ENCODE peak calls at places on chromosomes 6 and 20, in four cellular contexts. G is astrocyte; U is stomach; C is CD8-positive, alpha-beta memory T cell. B is an unnamed sample.

GRCh38 chr6:70686548-70687133 is 19.0 kb downstream of the SMAP1 start:
- DNase-seq in G (no peak), U (no peak), C (no peak), B (no peak)

GRCh38 chr6:116840091-116840490 is 11.2 kb upstream of the GPRC6A start:
- DNase-seq in G (peak; percentile 66), U (no peak), C (no peak), B (no peak)

GRCh38 chr6:135644394-135644793 is 146.9 kb upstream of the AHI1 start:
- DNase-seq in G (no peak), U (no peak), C (no peak), B (no peak)

GRCh38 chr6:87139236-87139635 is 16.1 kb upstream of the ZNF292 start:
- DNase-seq in G (peak; percentile 24), U (no peak), C (no peak), B (no peak)

GRCh38 chr6:14441371-14441781 is 323.8 kb downstream of the CD83 start:
- DNase-seq in G (no peak), U (no peak), C (no peak), B (no peak)

GRCh38 chr6:1379026-1379809 is 10.2 kb upstream of the FOXF2 start:
- DNase-seq in G (no peak), U (no peak), C (no peak), B (peak; percentile 84)

GRCh38 chr20:62907377-62908317 is 18.7 kb downstream of the DIDO1 start:
- DNase-seq in G (no peak), U (no peak), C (no peak), B (no peak)

GRCh38 chr6:21748343-21749063 is 155.0 kb downstream of the SOX4 start:
- DNase-seq in G (peak; percentile 78), U (no peak), C (no peak), B (no peak)

GRCh38 chr6:75850026-75850385 is 101.0 kb downstream of the MYO6 start:
- DNase-seq in G (no peak), U (no peak), C (no peak), B (no peak)

GRCh38 chr6:14037402-14038277 is 79.9 kb upstream of the CD83 start:
- DNase-seq in G (peak; percentile 79), U (no peak), C (no peak), B (no peak)

GRCh38 chr20:36219671-36220220 is 16.5 kb upstream of the AAR2 start:
- DNase-seq in G (no peak), U (no peak), C (no peak), B (no peak)

GRCh38 chr6:148200302-148200701 is 142.3 kb upstream of the SASH1 start:
- DNase-seq in G (no peak), U (peak; percentile 68), C (no peak), B (no peak)

GRCh38 chr20:21575981-21576740 is 62.3 kb upstream of the NKX2-2 start:
- DNase-seq in G (no peak), U (no peak), C (no peak), B (no peak)

GRCh38 chr6:160455484-160456213 is 107.5 kb downstream of the SLC22A3 start:
- DNase-seq in G (peak; percentile 25), U (peak; percentile 68), C (peak; percentile 48), B (peak; percentile 92)

GRCh38 chr6:128295670-128296069 is 224.7 kb downstream of the PTPRK start:
- DNase-seq in G (no peak), U (no peak), C (no peak), B (no peak)

GRCh38 chr6:142702501-142703460 is 242.2 kb downstream of the HIVEP2 start:
- DNase-seq in G (no peak), U (no peak), C (no peak), B (peak; percentile 70)

GRCh38 chr6:57303931-57304681 is 13.3 kb upstream of the PRIM2 start:
- DNase-seq in G (peak; percentile 49), U (no peak), C (no peak), B (no peak)

GRCh38 chr6:142810952-142811514 is 133.9 kb downstream of the HIVEP2 start:
- DNase-seq in G (peak; percentile 18), U (no peak), C (no peak), B (no peak)

GRCh38 chr20:9838378-9839295 is at the start of gene PAK5:
- DNase-seq in G (peak; percentile 53), U (peak; percentile 79), C (no peak), B (no peak)

GRCh38 chr6:85465762-85466161 is 15.9 kb downstream of the NT5E start:
- DNase-seq in G (no peak), U (no peak), C (no peak), B (peak; percentile 37)

GRCh38 chr20:19074828-19075516 is 137.5 kb upstream of the SLC24A3 start:
- DNase-seq in G (no peak), U (no peak), C (no peak), B (peak; percentile 57)

GRCh38 chr6:116507324-116507723 is 4.1 kb upstream of the CALHM5 start:
- DNase-seq in G (no peak), U (no peak), C (no peak), B (no peak)

GRCh38 chr6:18477301-18477941 is 90.3 kb downstream of the RNF144B start:
- DNase-seq in G (peak; percentile 39), U (no peak), C (no peak), B (no peak)

GRCh38 chr20:37649635-37650244 is 44.1 kb upstream of the CTNNBL1 start:
- DNase-seq in G (no peak), U (no peak), C (no peak), B (no peak)

GRCh38 chr20:3931664-3932063 is 42.5 kb downstream of the PANK2 start:
- DNase-seq in G (peak; percentile 32), U (no peak), C (no peak), B (no peak)

GRCh38 chr6:87293526-87293925 is 28.9 kb upstream of the SMIM8 start:
- DNase-seq in G (no peak), U (no peak), C (no peak), B (no peak)

GRCh38 chr6:37092851-37093727 is 76.9 kb upstream of the PIM1 start:
- DNase-seq in G (peak; percentile 54), U (no peak), C (no peak), B (no peak)

GRCh38 chr6:56350857-56351256 is 103.5 kb upstream of the COL21A1 start:
- DNase-seq in G (no peak), U (no peak), C (no peak), B (no peak)

GRCh38 chr20:31566658-31567379 is 38.3 kb upstream of the ID1 start:
- DNase-seq in G (no peak), U (peak; percentile 63), C (no peak), B (no peak)

GRCh38 chr6:108948252-108948651 is 100.0 kb downstream of the ARMC2 start:
- DNase-seq in G (no peak), U (peak; percentile 50), C (no peak), B (peak; percentile 87)

GRCh38 chr6:33632603-33633039 is 11.5 kb downstream of the ITPR3 start:
- DNase-seq in G (no peak), U (peak; percentile 45), C (peak; percentile 38), B (no peak)

GRCh38 chr6:5063617-5064016 is 21.5 kb upstream of the PPP1R3G start:
- DNase-seq in G (no peak), U (no peak), C (no peak), B (no peak)

GRCh38 chr6:163354779-163355431 is 59.6 kb upstream of the QKI start:
- DNase-seq in G (peak; percentile 53), U (no peak), C (no peak), B (no peak)

GRCh38 chr6:163356743-163357142 is 57.8 kb upstream of the QKI start:
- DNase-seq in G (no peak), U (no peak), C (no peak), B (no peak)

GRCh38 chr6:163354085-163354484 is 60.4 kb upstream of the QKI start:
- DNase-seq in G (peak; percentile 73), U (no peak), C (no peak), B (no peak)

GRCh38 chr6:163356324-163356723 is 58.2 kb upstream of the QKI start:
- DNase-seq in G (peak; percentile 84), U (no peak), C (no peak), B (no peak)

GRCh38 chr6:163355471-163355991 is 59.0 kb upstream of the QKI start:
- DNase-seq in G (peak; percentile 81), U (no peak), C (no peak), B (no peak)
- H3K27ac ChIP-seq in G (peak overlapping the region; percentile 71), U (peak overlapping the region; percentile 34), C (no peak overlapping the region), B (peak overlapping the region; percentile 68)

GRCh38 chr6:7805088-7805756 is 79.3 kb downstream of the BMP6 start:
- DNase-seq in G (no peak), U (no peak), C (no peak), B (no peak)
- H3K4me1 ChIP-seq in G (no peaks in the 10 kb centered on the region), U (no peaks in the 10 kb centered on the region), C (no peaks in the 10 kb centered on the region), B (no peaks in the 10 kb centered on the region)

GRCh38 chr6:26329763-26330511 is 35.1 kb upstream of the BTN3A2 start:
- DNase-seq in G (peak; percentile 31), U (no peak), C (peak; percentile 23), B (no peak)
- H3K4me3 ChIP-seq in G (peak overlapping the region; percentile 81), U (no peak overlapping the region), C (no peak overlapping the region), B (no peak overlapping the region)

GRCh38 chr6:165649152-165649551 is 13.9 kb downstream of the PDE10A start:
- DNase-seq in G (no peak), U (no peak), C (no peak), B (peak; percentile 42)
- H3K27ac ChIP-seq in G (no peak overlapping the region), U (no peak overlapping the region), C (no peak overlapping the region), B (no peak overlapping the region)

GRCh38 chr20:46307139-46307998 is 929 bp downstream of the CDH22 start:
- DNase-seq in G (peak; percentile 4), U (peak; percentile 52), C (peak; percentile 65), B (no peak)
- H3K4me1 ChIP-seq in G (peaks cover 2% of the 10 kb centered on the region), U (peaks cover 45% of the 10 kb centered on the region), C (peaks cover 11% of the 10 kb centered on the region), B (peaks cover 26% of the 10 kb centered on the region)

DNA sequence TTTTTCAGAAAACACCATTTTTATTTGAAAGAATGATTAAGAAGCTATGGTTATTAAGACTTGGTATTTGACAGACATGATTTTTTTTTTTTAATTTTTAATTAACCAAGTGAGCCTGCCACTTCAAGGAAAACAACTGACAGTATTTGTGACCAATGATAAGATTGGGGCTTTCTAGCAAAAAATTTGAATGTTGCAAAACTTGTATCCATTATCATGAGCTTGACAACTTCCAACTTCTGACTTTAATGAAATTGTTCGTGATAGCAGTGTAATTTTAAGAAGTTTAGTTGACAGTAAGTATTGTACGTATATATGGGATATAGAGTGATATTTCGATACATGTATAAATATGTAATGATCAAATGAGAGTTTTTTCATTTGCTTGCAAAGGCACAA is 21.6 kb upstream of the POM121L2 start:
- DNase-seq in G (no peak), U (no peak), C (no peak), B (no peak)
- H3K4me3 ChIP-seq in G (peak overlapping the region; percentile 63), U (peak overlapping the region; percentile 21), C (no peak overlapping the region), B (no peak overlapping the region)

GRCh38 chr6:17280138-17280537 is 1.0 kb upstream of the RBM24 start:
- DNase-seq in G (no peak), U (no peak), C (no peak), B (no peak)
- H3K27ac ChIP-seq in G (peak overlapping the region; percentile 59), U (peak overlapping the region; percentile 66), C (no peak overlapping the region), B (peak overlapping the region; percentile 97)

GRCh38 chr6:139485742-139486475 is 111.5 kb upstream of the CITED2 start:
- DNase-seq in G (no peak), U (no peak), C (no peak), B (no peak)
- H3K4me1 ChIP-seq in G (no peaks in the 10 kb centered on the region), U (no peaks in the 10 kb centered on the region), C (peaks cover 7% of the 10 kb centered on the region), B (peaks cover 15% of the 10 kb centered on the region)

DNA sequence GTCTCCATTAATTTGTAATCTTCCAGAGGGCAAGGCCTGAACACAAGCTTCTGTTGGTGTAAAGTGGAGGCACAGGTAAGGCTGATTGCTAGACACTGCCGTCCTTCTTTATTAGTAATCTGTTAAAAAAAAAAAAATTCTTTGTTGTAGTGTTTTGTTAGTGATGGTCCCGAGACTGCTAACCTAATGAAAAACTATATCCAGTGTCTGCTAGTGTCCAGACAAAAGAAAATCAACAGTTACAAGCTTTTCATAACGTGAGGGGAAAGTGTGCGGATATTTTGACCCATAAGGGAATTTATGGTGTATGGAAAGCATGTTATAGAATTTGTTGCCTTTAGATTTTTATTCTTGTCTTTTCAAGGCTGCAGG is 4.2 kb upstream of the HIVEP1 start:
- DNase-seq in G (no peak), U (no peak), C (no peak), B (no peak)
- H3K4me3 ChIP-seq in G (peak overlapping the region; percentile 71), U (peak overlapping the region; percentile 45), C (peak overlapping the region; percentile 42), B (peak overlapping the region; percentile 86)